ENCODE peak calls at places on chromosomes 5 and 9, in nine cellular contexts. One of them, this sample, is unnamed.

GRCh38 chr5:42855811-42856210 is 44.1 kb upstream of the SELENOP start:
- DNase-seq in astrocyte: no peak
- DNase-seq in NCI-H2081: no peak
- DNase-seq in CD4-positive, alpha-beta T cell: no peak
- DNase-seq in Karpas-422: peak; percentile 15
- DNase-seq in aorta: no peak
- DNase-seq in activated T-cell treated with anti-CD3 and anti-CD28 coated beads for 1 hour: no peak
- DNase-seq in OCI-LY7: no peak
- DNase-seq in stromal cell of bone marrow: no peak
- DNase-seq in this sample: no peak

GRCh38 chr5:143694357-143694756 is 117.6 kb upstream of the HMHB1 start:
- DNase-seq in aorta: no peak
- DNase-seq in OCI-LY7: no peak
- DNase-seq in stromal cell of bone marrow: no peak
- DNase-seq in CD4-positive, alpha-beta T cell: no peak
- DNase-seq in Karpas-422: no peak
- DNase-seq in activated T-cell treated with anti-CD3 and anti-CD28 coated beads for 1 hour: no peak
- DNase-seq in NCI-H2081: no peak
- DNase-seq in astrocyte: no peak
- DNase-seq in this sample: no peak

GRCh38 chr5:57492632-57493031 is 10.0 kb upstream of the ACTBL2 start:
- DNase-seq in Karpas-422: no peak
- DNase-seq in CD4-positive, alpha-beta T cell: no peak
- DNase-seq in NCI-H2081: no peak
- DNase-seq in OCI-LY7: no peak
- DNase-seq in aorta: no peak
- DNase-seq in stromal cell of bone marrow: peak; percentile 21
- DNase-seq in astrocyte: no peak
- DNase-seq in activated T-cell treated with anti-CD3 and anti-CD28 coated beads for 1 hour: no peak
- DNase-seq in this sample: no peak

GRCh38 chr5:179868541-179868940 is 9.9 kb upstream of the MRNIP start:
- DNase-seq in stromal cell of bone marrow: no peak
- DNase-seq in aorta: peak; percentile 71
- DNase-seq in CD4-positive, alpha-beta T cell: no peak
- DNase-seq in OCI-LY7: no peak
- DNase-seq in activated T-cell treated with anti-CD3 and anti-CD28 coated beads for 1 hour: no peak
- DNase-seq in astrocyte: no peak
- DNase-seq in Karpas-422: no peak
- DNase-seq in NCI-H2081: no peak
- DNase-seq in this sample: no peak

GRCh38 chr5:57832873-57833272 is 350.3 kb upstream of the ACTBL2 start:
- DNase-seq in astrocyte: no peak
- DNase-seq in stromal cell of bone marrow: no peak
- DNase-seq in OCI-LY7: no peak
- DNase-seq in CD4-positive, alpha-beta T cell: no peak
- DNase-seq in Karpas-422: no peak
- DNase-seq in NCI-H2081: no peak
- DNase-seq in aorta: no peak
- DNase-seq in activated T-cell treated with anti-CD3 and anti-CD28 coated beads for 1 hour: no peak
- DNase-seq in this sample: no peak

GRCh38 chr5:38551020-38552017 is 5.1 kb downstream of the LIFR start:
- DNase-seq in NCI-H2081: peak; percentile 62
- DNase-seq in activated T-cell treated with anti-CD3 and anti-CD28 coated beads for 1 hour: no peak
- DNase-seq in Karpas-422: peak; percentile 54
- DNase-seq in OCI-LY7: peak; percentile 14
- DNase-seq in astrocyte: peak; percentile 41
- DNase-seq in stromal cell of bone marrow: peak; percentile 39
- DNase-seq in aorta: no peak
- DNase-seq in CD4-positive, alpha-beta T cell: no peak
- DNase-seq in this sample: peak; percentile 62

GRCh38 chr9:120531683-120532300 is 48.2 kb downstream of the CDK5RAP2 start:
- DNase-seq in astrocyte: no peak
- DNase-seq in CD4-positive, alpha-beta T cell: no peak
- DNase-seq in Karpas-422: peak; percentile 73
- DNase-seq in activated T-cell treated with anti-CD3 and anti-CD28 coated beads for 1 hour: no peak
- DNase-seq in aorta: no peak
- DNase-seq in OCI-LY7: peak; percentile 27
- DNase-seq in NCI-H2081: peak; percentile 77
- DNase-seq in stromal cell of bone marrow: no peak
- DNase-seq in this sample: peak; percentile 43

GRCh38 chr9:98361645-98362044 is 106.2 kb upstream of the TBC1D2 start:
- DNase-seq in aorta: no peak
- DNase-seq in activated T-cell treated with anti-CD3 and anti-CD28 coated beads for 1 hour: no peak
- DNase-seq in stromal cell of bone marrow: no peak
- DNase-seq in astrocyte: no peak
- DNase-seq in OCI-LY7: no peak
- DNase-seq in NCI-H2081: no peak
- DNase-seq in CD4-positive, alpha-beta T cell: no peak
- DNase-seq in Karpas-422: no peak
- DNase-seq in this sample: no peak

GRCh38 chr5:14326035-14326909 is 183.1 kb downstream of the TRIO start:
- DNase-seq in CD4-positive, alpha-beta T cell: no peak
- DNase-seq in aorta: no peak
- DNase-seq in OCI-LY7: no peak
- DNase-seq in stromal cell of bone marrow: no peak
- DNase-seq in astrocyte: no peak
- DNase-seq in NCI-H2081: peak; percentile 59
- DNase-seq in activated T-cell treated with anti-CD3 and anti-CD28 coated beads for 1 hour: no peak
- DNase-seq in Karpas-422: peak; percentile 56
- DNase-seq in this sample: no peak

GRCh38 chr5:137205237-137205636 is 293.9 kb downstream of the SPOCK1 start:
- DNase-seq in CD4-positive, alpha-beta T cell: no peak
- DNase-seq in OCI-LY7: no peak
- DNase-seq in astrocyte: peak; percentile 39
- DNase-seq in stromal cell of bone marrow: no peak
- DNase-seq in Karpas-422: no peak
- DNase-seq in activated T-cell treated with anti-CD3 and anti-CD28 coated beads for 1 hour: no peak
- DNase-seq in aorta: no peak
- DNase-seq in NCI-H2081: no peak
- DNase-seq in this sample: no peak

GRCh38 chr9:34059231-34059720 is 10.6 kb upstream of the UBAP2 start:
- DNase-seq in CD4-positive, alpha-beta T cell: no peak
- DNase-seq in aorta: no peak
- DNase-seq in NCI-H2081: no peak
- DNase-seq in astrocyte: no peak
- DNase-seq in Karpas-422: no peak
- DNase-seq in stromal cell of bone marrow: no peak
- DNase-seq in OCI-LY7: no peak
- DNase-seq in activated T-cell treated with anti-CD3 and anti-CD28 coated beads for 1 hour: no peak
- DNase-seq in this sample: no peak

GRCh38 chr5:177509361-177509951 is at the start of gene DOK3:
- DNase-seq in aorta: no peak
- DNase-seq in astrocyte: no peak
- DNase-seq in OCI-LY7: peak; percentile 82
- DNase-seq in CD4-positive, alpha-beta T cell: no peak
- DNase-seq in Karpas-422: peak; percentile 90
- DNase-seq in activated T-cell treated with anti-CD3 and anti-CD28 coated beads for 1 hour: no peak
- DNase-seq in stromal cell of bone marrow: no peak
- DNase-seq in NCI-H2081: no peak
- DNase-seq in this sample: no peak

GRCh38 chr5:164302533-164303235 is 797.3 kb downstream of the MAT2B start:
- DNase-seq in Karpas-422: no peak
- DNase-seq in astrocyte: peak; percentile 76
- DNase-seq in CD4-positive, alpha-beta T cell: no peak
- DNase-seq in aorta: no peak
- DNase-seq in activated T-cell treated with anti-CD3 and anti-CD28 coated beads for 1 hour: no peak
- DNase-seq in NCI-H2081: no peak
- DNase-seq in OCI-LY7: no peak
- DNase-seq in stromal cell of bone marrow: peak; percentile 47
- DNase-seq in this sample: peak; percentile 65

GRCh38 chr9:9004844-9005243 is 1205.3 kb upstream of the DMAC1 start:
- DNase-seq in NCI-H2081: peak; percentile 54
- DNase-seq in astrocyte: no peak
- DNase-seq in OCI-LY7: no peak
- DNase-seq in CD4-positive, alpha-beta T cell: no peak
- DNase-seq in aorta: no peak
- DNase-seq in activated T-cell treated with anti-CD3 and anti-CD28 coated beads for 1 hour: no peak
- DNase-seq in Karpas-422: no peak
- DNase-seq in stromal cell of bone marrow: no peak
- DNase-seq in this sample: no peak

GRCh38 chr9:34502471-34503335 is 20.1 kb downstream of the ENHO start:
- DNase-seq in CD4-positive, alpha-beta T cell: no peak
- DNase-seq in astrocyte: no peak
- DNase-seq in aorta: no peak
- DNase-seq in Karpas-422: no peak
- DNase-seq in activated T-cell treated with anti-CD3 and anti-CD28 coated beads for 1 hour: no peak
- DNase-seq in NCI-H2081: no peak
- DNase-seq in stromal cell of bone marrow: no peak
- DNase-seq in OCI-LY7: no peak
- DNase-seq in this sample: no peak

GRCh38 chr9:91159664-91160121 is 202.0 kb downstream of the AUH start:
- DNase-seq in Karpas-422: no peak
- DNase-seq in aorta: no peak
- DNase-seq in OCI-LY7: no peak
- DNase-seq in stromal cell of bone marrow: no peak
- DNase-seq in CD4-positive, alpha-beta T cell: no peak
- DNase-seq in astrocyte: no peak
- DNase-seq in NCI-H2081: no peak
- DNase-seq in activated T-cell treated with anti-CD3 and anti-CD28 coated beads for 1 hour: no peak
- DNase-seq in this sample: no peak

GRCh38 chr5:56072863-56073777 is 78.4 kb upstream of the IL6ST start:
- DNase-seq in NCI-H2081: no peak
- DNase-seq in activated T-cell treated with anti-CD3 and anti-CD28 coated beads for 1 hour: no peak
- DNase-seq in CD4-positive, alpha-beta T cell: no peak
- DNase-seq in stromal cell of bone marrow: no peak
- DNase-seq in OCI-LY7: no peak
- DNase-seq in astrocyte: peak; percentile 20
- DNase-seq in Karpas-422: no peak
- DNase-seq in aorta: no peak
- DNase-seq in this sample: no peak

GRCh38 chr5:178460598-178461425 is 129.4 kb downstream of the COL23A1 start:
- DNase-seq in activated T-cell treated with anti-CD3 and anti-CD28 coated beads for 1 hour: peak; percentile 26
- DNase-seq in CD4-positive, alpha-beta T cell: peak; percentile 21
- DNase-seq in aorta: peak; percentile 90
- DNase-seq in NCI-H2081: no peak
- DNase-seq in Karpas-422: peak; percentile 79
- DNase-seq in OCI-LY7: peak; percentile 51
- DNase-seq in stromal cell of bone marrow: no peak
- DNase-seq in astrocyte: no peak
- DNase-seq in this sample: peak; percentile 42

GRCh38 chr5:132747693-132748440 is 641 bp downstream of the CCNI2 start:
- DNase-seq in NCI-H2081: no peak
- DNase-seq in activated T-cell treated with anti-CD3 and anti-CD28 coated beads for 1 hour: peak; percentile 33
- DNase-seq in astrocyte: no peak
- DNase-seq in CD4-positive, alpha-beta T cell: peak; percentile 58
- DNase-seq in Karpas-422: no peak
- DNase-seq in OCI-LY7: no peak
- DNase-seq in aorta: no peak
- DNase-seq in stromal cell of bone marrow: no peak
- DNase-seq in this sample: no peak

GRCh38 chr9:87834357-87834756 is 48.3 kb upstream of the SPATA31E1 start:
- DNase-seq in stromal cell of bone marrow: no peak
- DNase-seq in Karpas-422: peak; percentile 53
- DNase-seq in OCI-LY7: no peak
- DNase-seq in aorta: no peak
- DNase-seq in activated T-cell treated with anti-CD3 and anti-CD28 coated beads for 1 hour: no peak
- DNase-seq in NCI-H2081: no peak
- DNase-seq in astrocyte: no peak
- DNase-seq in CD4-positive, alpha-beta T cell: no peak
- DNase-seq in this sample: no peak

GRCh38 chr5:154892370-154892771 is 33.9 kb downstream of the CNOT8 start:
- DNase-seq in OCI-LY7: no peak
- DNase-seq in stromal cell of bone marrow: no peak
- DNase-seq in CD4-positive, alpha-beta T cell: no peak
- DNase-seq in aorta: no peak
- DNase-seq in activated T-cell treated with anti-CD3 and anti-CD28 coated beads for 1 hour: no peak
- DNase-seq in NCI-H2081: no peak
- DNase-seq in Karpas-422: no peak
- DNase-seq in astrocyte: no peak
- DNase-seq in this sample: no peak

GRCh38 chr5:67971223-67971830 is 244.2 kb upstream of the PIK3R1 start:
- DNase-seq in astrocyte: peak; percentile 23
- DNase-seq in Karpas-422: no peak
- DNase-seq in NCI-H2081: no peak
- DNase-seq in activated T-cell treated with anti-CD3 and anti-CD28 coated beads for 1 hour: no peak
- DNase-seq in stromal cell of bone marrow: peak; percentile 78
- DNase-seq in CD4-positive, alpha-beta T cell: no peak
- DNase-seq in aorta: no peak
- DNase-seq in OCI-LY7: no peak
- DNase-seq in this sample: peak; percentile 75

GRCh38 chr9:125732562-125732961 is 14.6 kb upstream of the PBX3 start:
- DNase-seq in OCI-LY7: no peak
- DNase-seq in CD4-positive, alpha-beta T cell: no peak
- DNase-seq in activated T-cell treated with anti-CD3 and anti-CD28 coated beads for 1 hour: no peak
- DNase-seq in astrocyte: no peak
- DNase-seq in stromal cell of bone marrow: no peak
- DNase-seq in aorta: no peak
- DNase-seq in Karpas-422: no peak
- DNase-seq in NCI-H2081: no peak
- DNase-seq in this sample: no peak

GRCh38 chr5:5473224-5473623 is 50.7 kb downstream of the ICE1 start:
- DNase-seq in NCI-H2081: no peak
- DNase-seq in OCI-LY7: no peak
- DNase-seq in activated T-cell treated with anti-CD3 and anti-CD28 coated beads for 1 hour: no peak
- DNase-seq in astrocyte: peak; percentile 39
- DNase-seq in CD4-positive, alpha-beta T cell: no peak
- DNase-seq in stromal cell of bone marrow: no peak
- DNase-seq in Karpas-422: no peak
- DNase-seq in aorta: no peak
- DNase-seq in this sample: peak; percentile 50

GRCh38 chr5:142109356-142110045 is 922 bp downstream of the NDFIP1 start:
- DNase-seq in aorta: no peak
- DNase-seq in CD4-positive, alpha-beta T cell: peak; percentile 42
- DNase-seq in activated T-cell treated with anti-CD3 and anti-CD28 coated beads for 1 hour: peak; percentile 30
- DNase-seq in stromal cell of bone marrow: no peak
- DNase-seq in astrocyte: no peak
- DNase-seq in Karpas-422: peak; percentile 65
- DNase-seq in OCI-LY7: peak; percentile 45
- DNase-seq in NCI-H2081: no peak
- DNase-seq in this sample: peak; percentile 38

GRCh38 chr5:150107909-150108447 is 21.6 kb upstream of the CSF1R start:
- DNase-seq in activated T-cell treated with anti-CD3 and anti-CD28 coated beads for 1 hour: no peak
- DNase-seq in CD4-positive, alpha-beta T cell: no peak
- DNase-seq in OCI-LY7: no peak
- DNase-seq in astrocyte: no peak
- DNase-seq in aorta: no peak
- DNase-seq in Karpas-422: no peak
- DNase-seq in NCI-H2081: no peak
- DNase-seq in stromal cell of bone marrow: no peak
- DNase-seq in this sample: peak; percentile 70

GRCh38 chr5:2017540-2018389 is 135.0 kb upstream of the IRX4 start:
- DNase-seq in activated T-cell treated with anti-CD3 and anti-CD28 coated beads for 1 hour: peak; percentile 9
- DNase-seq in CD4-positive, alpha-beta T cell: no peak
- DNase-seq in stromal cell of bone marrow: no peak
- DNase-seq in aorta: no peak
- DNase-seq in Karpas-422: peak; percentile 85
- DNase-seq in astrocyte: no peak
- DNase-seq in NCI-H2081: peak; percentile 12
- DNase-seq in OCI-LY7: peak; percentile 46
- DNase-seq in this sample: no peak

GRCh38 chr5:116135344-116135743 is 50.5 kb downstream of the COMMD10 start:
- DNase-seq in aorta: no peak
- DNase-seq in stromal cell of bone marrow: no peak
- DNase-seq in activated T-cell treated with anti-CD3 and anti-CD28 coated beads for 1 hour: no peak
- DNase-seq in Karpas-422: peak; percentile 64
- DNase-seq in NCI-H2081: no peak
- DNase-seq in OCI-LY7: no peak
- DNase-seq in CD4-positive, alpha-beta T cell: no peak
- DNase-seq in astrocyte: no peak
- DNase-seq in this sample: no peak

GRCh38 chr5:176874198-176874780 is 24.9 kb downstream of the HK3 start:
- DNase-seq in activated T-cell treated with anti-CD3 and anti-CD28 coated beads for 1 hour: no peak
- DNase-seq in astrocyte: no peak
- DNase-seq in NCI-H2081: no peak
- DNase-seq in OCI-LY7: no peak
- DNase-seq in aorta: no peak
- DNase-seq in CD4-positive, alpha-beta T cell: no peak
- DNase-seq in stromal cell of bone marrow: no peak
- DNase-seq in Karpas-422: no peak
- DNase-seq in this sample: no peak

GRCh38 chr5:180130876-180131740 is 59.5 kb upstream of the RNF130 start:
- DNase-seq in aorta: peak; percentile 67
- DNase-seq in CD4-positive, alpha-beta T cell: no peak
- DNase-seq in Karpas-422: no peak
- DNase-seq in NCI-H2081: peak; percentile 3
- DNase-seq in activated T-cell treated with anti-CD3 and anti-CD28 coated beads for 1 hour: no peak
- DNase-seq in OCI-LY7: no peak
- DNase-seq in astrocyte: no peak
- DNase-seq in stromal cell of bone marrow: no peak
- DNase-seq in this sample: no peak

This sample was measured in iris pigment epithelial cell.